ENCODE peak calls at places on chromosome 1, in seven cellular contexts. Z, N, T, J, L, Q and I are unnamed samples.

GRCh38 chr1:226736908-226737818 is 1.9 kb downstream of the ITPKB start:
- DNase-seq in T (peak; percentile 12), L (peak; percentile 79), Z (peak; percentile 69), J (no peak), Q (peak; percentile 67), N (no peak), I (peak; percentile 59)

GRCh38 chr1:166763318-166763717 is 76.0 kb upstream of the POGK start:
- DNase-seq in Q (no peak), J (no peak), T (no peak), Z (no peak), L (no peak), N (no peak), I (no peak)

GRCh38 chr1:221719987-221720386 is 21.9 kb downstream of the DUSP10 start:
- DNase-seq in Q (no peak), J (no peak), L (no peak), T (no peak), N (no peak), Z (no peak), I (no peak)

GRCh38 chr1:160711528-160712311 is at the start of gene CD48:
- DNase-seq in J (no peak), T (no peak), Q (no peak), Z (no peak), N (no peak), L (peak; percentile 66), I (peak; percentile 51)

GRCh38 chr1:44084998-44085675 is 33.5 kb upstream of the KLF17 start:
- DNase-seq in Z (no peak), N (no peak), J (peak; percentile 60), L (no peak), Q (no peak), T (no peak), I (no peak)

GRCh38 chr1:79815115-79815514 is 808.6 kb upstream of the ADGRL4 start:
- DNase-seq in L (no peak), Z (no peak), Q (no peak), T (no peak), J (no peak), N (no peak), I (no peak)

GRCh38 chr1:218488986-218489385 is 143.8 kb downstream of the TGFB2 start:
- DNase-seq in J (no peak), L (no peak), Z (no peak), T (no peak), N (no peak), Q (no peak), I (no peak)

GRCh38 chr1:177925006-177925405 is 44.9 kb downstream of the SEC16B start:
- DNase-seq in T (no peak), Q (no peak), J (no peak), N (no peak), L (no peak), Z (no peak), I (no peak)

GRCh38 chr1:220528049-220528678 is at the start of gene MARK1:
- DNase-seq in N (no peak), Z (peak; percentile 73), L (peak; percentile 49), J (peak; percentile 76), Q (peak; percentile 54), T (no peak), I (no peak)

GRCh38 chr1:79259390-79260336 is 253.1 kb upstream of the ADGRL4 start:
- DNase-seq in T (no peak), J (peak; percentile 57), N (no peak), Q (no peak), Z (no peak), L (no peak), I (no peak)

GRCh38 chr1:223645903-223646302 is 19.6 kb downstream of the CAPN8 start:
- DNase-seq in Z (no peak), Q (no peak), J (no peak), L (no peak), N (no peak), T (no peak), I (no peak)

GRCh38 chr1:6357243-6357929 is 36.2 kb downstream of the ACOT7 start:
- DNase-seq in Q (no peak), T (no peak), L (no peak), Z (no peak), N (no peak), J (no peak), I (no peak)
- TF ChIP-seq CTCF in Q (no peak), T (no peak), L (no peak), Z (no peak), N (no peak), J (no peak), I (peak; percentile 11)

GRCh38 chr1:186483561-186483960 is 22.6 kb upstream of the PDC start:
- DNase-seq in N (no peak), J (peak; percentile 18), Q (no peak), T (no peak), Z (no peak), L (no peak), I (no peak)

GRCh38 chr1:186486061-186486460 is 25.1 kb upstream of the PDC start:
- DNase-seq in J (no peak), L (no peak), N (no peak), T (no peak), Z (no peak), Q (no peak), I (no peak)

GRCh38 chr1:186491351-186491750 is 30.4 kb upstream of the PDC start:
- DNase-seq in L (no peak), Z (no peak), T (no peak), N (no peak), J (no peak), Q (no peak), I (no peak)

GRCh38 chr1:186482661-186483255 is 21.8 kb upstream of the PDC start:
- DNase-seq in J (peak; percentile 80), T (peak; percentile 12), N (no peak), L (peak; percentile 69), Z (peak; percentile 81), Q (peak; percentile 48), I (peak; percentile 49)

GRCh38 chr1:186487163-186487562 is 26.2 kb upstream of the PDC start:
- DNase-seq in T (no peak), N (no peak), Q (no peak), J (peak; percentile 39), Z (no peak), L (no peak), I (no peak)
- TF ChIP-seq CTCF in T (no peak), N (no peak), Q (no peak), J (no peak), Z (no peak), L (no peak), I (no peak)

GRCh38 chr1:147225193-147225730 is at the start of gene FMO5:
- DNase-seq in L (peak; percentile 64), T (no peak), Z (peak; percentile 49), Q (peak; percentile 85), N (peak; percentile 93), J (peak; percentile 55), I (peak; percentile 60)
- TF ChIP-seq CTCF in L (no peak), T (no peak), Z (no peak), Q (peak; percentile 45), N (peak; percentile 19), J (no peak), I (peak; percentile 14)

DNA sequence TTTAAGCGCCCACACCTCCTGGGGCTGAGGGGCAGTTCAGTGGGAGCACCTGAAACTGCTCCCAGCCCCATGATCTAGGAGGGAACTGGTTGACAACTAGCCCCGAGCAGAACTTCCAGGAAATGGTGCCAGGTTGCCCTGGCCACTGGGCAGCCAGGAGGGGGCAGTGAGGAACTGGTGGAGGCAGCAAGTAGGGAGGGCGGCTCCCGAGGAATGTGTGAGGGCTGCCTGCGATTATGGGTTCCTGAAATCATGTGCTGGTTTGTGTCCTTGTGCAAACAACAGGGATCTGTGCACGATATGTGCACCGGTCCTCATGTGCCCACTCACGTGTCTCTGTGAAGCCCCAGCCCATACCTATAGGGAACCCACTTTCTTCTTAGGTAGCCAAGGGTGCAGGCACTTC is 9.9 kb downstream of the GPR3 start:
- DNase-seq in Q (peak; percentile 86), J (peak; percentile 57), L (no peak), T (no peak), N (peak; percentile 95), Z (no peak), I (peak; percentile 78)
- TF ChIP-seq CTCF in Q (peak; percentile 69), J (peak; percentile 35), L (no peak), T (peak; percentile 23), N (peak; percentile 71), Z (no peak), I (peak; percentile 66)

DNA sequence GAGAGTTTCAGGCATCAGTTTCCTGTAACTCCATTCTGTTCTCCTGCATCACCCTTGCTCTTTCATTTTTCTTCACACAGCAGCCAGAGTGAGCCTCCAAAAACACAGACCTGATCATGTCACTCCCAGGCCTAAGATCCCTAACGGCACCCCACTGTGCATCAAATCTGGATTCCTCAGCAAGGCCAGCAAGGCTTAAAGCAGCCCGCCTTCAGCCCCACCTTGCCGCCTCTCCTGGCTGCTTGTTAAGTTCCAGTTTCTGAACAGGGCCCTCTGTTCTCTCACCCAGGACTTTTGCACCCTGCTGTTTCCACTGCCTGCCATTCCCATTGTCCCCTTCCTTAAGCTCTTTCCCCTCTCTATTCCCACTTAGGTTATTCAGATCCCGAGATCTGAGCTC is 29.3 kb downstream of the C1orf116 start:
- DNase-seq in T (no peak), Z (no peak), Q (no peak), J (no peak), L (no peak), N (no peak), I (no peak)
- TF ChIP-seq CTCF in T (no peak), Z (no peak), Q (no peak), J (no peak), L (no peak), N (no peak), I (no peak)

DNA sequence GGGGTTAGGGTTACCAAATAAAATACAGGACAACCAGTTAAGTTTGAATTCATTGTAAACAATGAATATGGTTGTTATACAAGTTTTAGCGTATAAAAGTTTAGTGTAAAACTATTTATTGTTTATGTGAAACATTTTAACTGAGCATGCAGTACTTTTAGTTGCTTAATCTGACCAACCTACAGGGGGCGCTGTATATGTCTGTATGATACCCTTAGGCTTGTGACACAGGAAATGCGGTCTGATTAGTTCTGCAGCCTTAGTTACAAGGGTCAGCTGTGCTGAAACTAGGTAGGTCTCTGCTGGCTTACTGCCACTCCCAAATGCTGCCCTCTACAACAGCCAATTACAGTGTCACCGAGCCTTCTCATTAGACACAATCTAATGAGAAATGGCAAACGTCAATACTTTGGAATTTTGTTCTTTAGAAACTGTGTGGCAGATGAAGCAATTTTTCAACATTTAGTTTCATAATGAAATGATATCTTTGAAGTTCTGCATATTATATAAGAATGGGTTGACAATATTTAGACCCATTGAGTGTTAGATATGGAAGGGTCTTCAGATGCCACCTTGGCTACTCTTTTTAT is 56.2 kb downstream of the NTNG1 start:
- DNase-seq in Z (peak; percentile 16), N (no peak), L (peak; percentile 67), T (peak; percentile 28), Q (no peak), J (peak; percentile 24), I (no peak)
- TF ChIP-seq CTCF in Z (peak; percentile 48), N (peak; percentile 11), L (peak; percentile 71), T (peak; percentile 27), Q (no peak), J (peak; percentile 42), I (peak; percentile 49)

DNA sequence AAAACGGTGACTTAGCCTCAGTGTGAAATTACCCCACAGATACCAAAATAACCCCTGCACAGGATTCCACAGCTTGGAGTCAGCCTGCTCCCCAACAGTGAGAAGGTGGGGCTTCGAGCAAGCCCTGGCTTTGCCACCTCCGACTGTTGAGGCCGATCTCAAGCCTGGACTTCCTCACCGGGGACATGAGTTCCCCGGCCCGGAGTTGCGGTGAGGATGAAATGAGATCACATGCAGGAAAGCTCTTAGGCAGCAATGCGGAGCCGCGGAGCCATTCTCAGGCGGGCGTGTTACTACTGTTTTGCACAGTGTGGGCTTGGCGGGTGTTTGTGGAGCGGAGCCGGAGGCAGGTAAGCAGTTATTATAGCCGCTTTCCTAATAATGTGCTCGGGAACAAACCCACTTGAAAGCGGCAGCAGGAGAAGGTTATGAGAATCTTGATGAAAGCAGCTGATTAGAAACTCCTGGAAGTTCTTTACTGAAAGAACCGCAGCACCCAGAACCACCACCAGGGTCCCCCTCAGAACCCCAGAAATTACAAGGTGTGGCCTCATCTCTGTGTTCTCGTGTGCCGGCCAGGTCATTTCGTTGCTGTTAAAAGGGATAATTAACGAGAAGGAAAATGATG is 3.9 kb upstream of the CLSTN1 start:
- DNase-seq in N (no peak), Q (no peak), T (no peak), L (peak; percentile 29), Z (no peak), J (no peak), I (no peak)
- TF ChIP-seq CTCF in N (no peak), Q (no peak), T (no peak), L (peak; percentile 59), Z (peak; percentile 48), J (peak; percentile 35), I (peak; percentile 59)